ENCODE peak calls at places on chromosomes 1 and 21, in eight cellular contexts. D, I, A, M, U, F, L and V are unnamed samples.

GRCh38 chr1:233045591-233045990 is 95.2 kb downstream of the NTPCR start:
- DNase-seq in L (no peak), M (no peak), I (no peak), U (no peak), F (no peak), D (no peak), A (no peak), V (no peak)

GRCh38 chr1:11918779-11919519 is 7.3 kb downstream of the KIAA2013 start:
- DNase-seq in D (no peak), U (no peak), I (no peak), A (no peak), M (no peak), F (peak), L (no peak), V (no peak)

GRCh38 chr21:35476616-35477395 is 427.7 kb upstream of the RUNX1 start:
- DNase-seq in M (no peak), D (no peak), F (no peak), U (no peak), I (no peak), L (no peak), A (no peak), V (no peak)

GRCh38 chr21:41762236-41762635 is 4.6 kb downstream of the RIPK4 start:
- DNase-seq in L (no peak), M (peak), U (no peak), F (no peak), I (no peak), A (no peak), D (no peak), V (no peak)

GRCh38 chr1:209899948-209900347 is 38.1 kb upstream of the SYT14 start:
- DNase-seq in I (no peak), U (peak), A (no peak), M (peak), F (no peak), L (no peak), D (no peak), V (no peak)

GRCh38 chr21:28229811-28230210 is 762.9 kb downstream of the LTN1 start:
- DNase-seq in D (no peak), A (no peak), F (no peak), I (no peak), L (no peak), U (no peak), M (no peak), V (no peak)

GRCh38 chr1:37171651-37172050 is 137.3 kb upstream of the GRIK3 start:
- DNase-seq in M (no peak), U (no peak), D (no peak), A (no peak), F (no peak), L (no peak), I (no peak), V (no peak)

GRCh38 chr1:206863266-206863665 is 2.2 kb upstream of the IL20 start:
- DNase-seq in L (no peak), U (no peak), A (no peak), F (no peak), I (no peak), M (no peak), D (no peak), V (no peak)

GRCh38 chr1:2415801-2416208 is 3.4 kb upstream of the PEX10 start:
- DNase-seq in L (no peak), I (peak), M (no peak), D (peak), F (no peak), A (no peak), U (no peak), V (no peak)

GRCh38 chr1:193456883-193457282 is 270.5 kb upstream of the B3GALT2 start:
- DNase-seq in M (no peak), A (no peak), D (no peak), I (no peak), L (no peak), F (no peak), U (no peak), V (no peak)

GRCh38 chr1:204505674-204506073 is 10.5 kb upstream of the MDM4 start:
- DNase-seq in A (no peak), L (no peak), F (no peak), D (no peak), M (no peak), I (no peak), U (no peak), V (no peak)

GRCh38 chr1:21904475-21904724 is 32.7 kb downstream of the HSPG2 start:
- DNase-seq in L (no peak), M (no peak), A (no peak), U (no peak), F (no peak), D (peak), I (no peak), V (no peak)

GRCh38 chr1:162631546-162632233 is 574 bp upstream of the DDR2 start:
- DNase-seq in F (peak), A (no peak), M (no peak), U (peak), I (no peak), L (peak), D (no peak), V (peak)

GRCh38 chr1:32250893-32251716 is at the start of gene LCK:
- DNase-seq in I (no peak), D (peak), M (no peak), U (no peak), A (no peak), F (no peak), L (no peak), V (no peak)

GRCh38 chr1:174818014-174818616 is 181.6 kb upstream of the CACYBP start:
- DNase-seq in I (no peak), L (no peak), U (no peak), D (no peak), A (no peak), M (no peak), F (no peak), V (no peak)

GRCh38 chr1:75203415-75204277 is 69.5 kb downstream of the LHX8 start:
- DNase-seq in F (no peak), A (peak), U (peak), M (no peak), D (no peak), I (no peak), L (no peak), V (no peak)

GRCh38 chr1:17125756-17126237 is 6.5 kb upstream of the PADI2 start:
- DNase-seq in D (peak), M (peak), A (peak), I (peak), F (peak), L (peak), U (peak), V (peak)

GRCh38 chr1:173050865-173051264 is at the start of gene TNFSF18:
- DNase-seq in M (no peak), D (no peak), A (no peak), U (no peak), L (no peak), I (no peak), F (no peak), V (peak)

GRCh38 chr1:33096358-33097005 is 15.5 kb downstream of the AZIN2 start:
- DNase-seq in M (no peak), D (no peak), F (no peak), L (no peak), I (peak), U (no peak), A (no peak), V (no peak)

GRCh38 chr1:181073638-181074037 is 14.9 kb upstream of the IER5 start:
- DNase-seq in M (no peak), I (no peak), L (no peak), U (no peak), F (no peak), A (peak), D (no peak), V (no peak)

GRCh38 chr1:151510957-151511635 is at the start of gene CGN:
- DNase-seq in A (peak), F (peak), D (peak), M (peak), U (peak), L (peak), I (peak), V (peak)

GRCh38 chr1:28577052-28577678 is 14.9 kb upstream of the RAB42 start:
- DNase-seq in U (peak), D (no peak), F (no peak), L (no peak), I (no peak), A (no peak), M (no peak), V (no peak)

GRCh38 chr1:30701266-30701650 is 22.1 kb downstream of the MATN1 start:
- DNase-seq in A (no peak), L (no peak), I (no peak), D (no peak), U (no peak), F (no peak), M (no peak), V (no peak)

GRCh38 chr1:73998348-73998959 is 199.5 kb downstream of the LRRIQ3 start:
- DNase-seq in A (peak), U (no peak), F (no peak), L (no peak), M (no peak), I (no peak), D (no peak), V (no peak)

GRCh38 chr1:75053207-75053606 is 81.0 kb upstream of the LHX8 start:
- DNase-seq in I (no peak), M (no peak), U (no peak), D (no peak), F (no peak), A (no peak), L (no peak), V (no peak)

GRCh38 chr1:42403880-42404400 is 23.3 kb downstream of the RIMKLA start:
- DNase-seq in A (no peak), U (no peak), F (no peak), L (no peak), D (no peak), I (no peak), M (no peak), V (no peak)

GRCh38 chr1:93704063-93704462 is 22.4 kb upstream of the BCAR3 start:
- DNase-seq in F (peak), L (no peak), U (no peak), A (no peak), I (no peak), D (peak), M (no peak), V (no peak)

GRCh38 chr21:29887313-29888009 is 52.3 kb downstream of the GRIK1 start:
- DNase-seq in L (no peak), M (no peak), F (no peak), I (no peak), D (no peak), A (no peak), U (no peak), V (no peak)

GRCh38 chr1:156708245-156708661 is 2.9 kb upstream of the CRABP2 start:
- DNase-seq in M (no peak), I (no peak), A (no peak), L (no peak), F (no peak), U (no peak), D (no peak), V (no peak)

GRCh38 chr1:15786581-15786980 is 20.9 kb downstream of the UQCRHL start:
- DNase-seq in U (no peak), M (no peak), F (no peak), A (no peak), L (peak), D (no peak), I (no peak), V (no peak)

GRCh38 chr21:26813426-26813998 is 31.7 kb downstream of the ADAMTS1 start:
- DNase-seq in I (no peak), D (no peak), M (no peak), U (no peak), A (no peak), F (no peak), L (no peak), V (no peak)

GRCh38 chr1:214453109-214453722 is 98.2 kb downstream of the PTPN14 start:
- DNase-seq in M (no peak), A (no peak), L (no peak), U (no peak), I (no peak), D (no peak), F (no peak), V (no peak)

GRCh38 chr1:44300882-44301281 is 54.2 kb downstream of the ERI3 start:
- DNase-seq in U (no peak), L (no peak), D (no peak), M (no peak), I (no peak), A (no peak), F (no peak), V (no peak)

GRCh38 chr21:33512481-33512880 is 21.0 kb upstream of the DNAJC28 start:
- DNase-seq in A (no peak), M (no peak), U (no peak), D (no peak), F (no peak), I (no peak), L (no peak), V (no peak)

GRCh38 chr21:20997308-20997632 is 939 bp upstream of the NCAM2 start:
- DNase-seq in D (no peak), L (no peak), A (no peak), I (no peak), M (no peak), F (no peak), U (no peak), V (no peak)

GRCh38 chr1:51729824-51730284 is 113.0 kb downstream of the OSBPL9 start:
- DNase-seq in F (no peak), D (no peak), L (peak), I (no peak), M (no peak), U (no peak), A (peak), V (no peak)
- TF ChIP-seq CTCF in F (no peak), D (no peak), L (no peak), I (no peak), M (no peak), U (no peak), A (no peak), V (no peak)

GRCh38 chr1:53896673-53897229 is 2.8 kb downstream of the DIO1 start:
- DNase-seq in I (no peak), L (no peak), A (no peak), F (no peak), M (no peak), U (no peak), D (no peak), V (no peak)

GRCh38 chr1:53899708-53900107 is 5.7 kb downstream of the DIO1 start:
- DNase-seq in M (no peak), F (no peak), A (no peak), I (no peak), L (no peak), U (no peak), D (no peak), V (no peak)

GRCh38 chr1:53895421-53895820 is 1.4 kb downstream of the DIO1 start:
- DNase-seq in I (no peak), L (no peak), M (no peak), A (no peak), F (no peak), U (no peak), D (no peak), V (no peak)

GRCh38 chr1:53902235-53902920 is 8.4 kb downstream of the DIO1 start:
- DNase-seq in F (no peak), M (no peak), D (no peak), A (no peak), L (no peak), I (no peak), U (no peak), V (no peak)

GRCh38 chr1:53899206-53899628 is 5.2 kb downstream of the DIO1 start:
- DNase-seq in D (peak), L (peak), M (no peak), A (no peak), U (no peak), F (no peak), I (peak), V (no peak)
- TF ChIP-seq EP300 in D (no peak), L (no peak), M (no peak), A (no peak), U (no peak), F (no peak), I (no peak), V (no peak)

DNA sequence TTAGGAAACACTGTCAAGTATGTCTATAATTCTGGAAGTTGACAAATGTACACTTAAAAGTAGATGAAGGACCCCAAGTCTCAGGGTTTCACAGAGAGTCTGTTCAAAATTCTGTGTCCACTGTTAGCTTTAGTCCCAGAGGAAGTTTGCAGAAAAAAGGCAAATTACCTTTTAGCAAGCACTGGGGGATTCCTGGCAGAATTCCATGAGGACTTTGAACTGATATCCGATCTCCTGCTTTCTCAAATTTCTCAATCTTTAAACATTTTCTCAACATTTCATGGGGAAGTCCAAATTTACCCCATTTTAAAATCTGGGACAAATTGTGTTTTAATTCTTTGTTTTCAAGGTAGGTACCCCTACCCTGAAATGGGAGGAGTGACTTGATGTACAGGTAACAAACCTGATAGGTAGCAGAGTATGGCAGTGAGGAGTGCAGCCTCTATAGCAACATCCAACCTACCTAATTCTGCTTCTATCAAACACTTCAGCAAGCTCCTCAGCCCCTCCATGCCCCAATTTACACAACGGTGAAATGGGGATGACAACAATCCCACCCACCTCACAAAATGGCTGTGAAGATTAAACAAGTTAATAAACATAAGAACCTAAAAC is 344.9 kb downstream of the OMA1 start:
- DNase-seq in U (no peak), F (no peak), I (no peak), A (no peak), D (no peak), L (no peak), M (no peak), V (no peak)
- TF ChIP-seq CTCF in U (no peak), F (no peak), I (no peak), A (no peak), D (no peak), L (no peak), M (no peak), V (no peak)

GRCh38 chr1:63537940-63538339 is 14.6 kb downstream of the EFCAB7 start:
- DNase-seq in M (no peak), F (no peak), D (no peak), U (no peak), L (no peak), I (no peak), A (no peak), V (no peak)
- TF ChIP-seq EP300 in M (no peak), F (no peak), D (no peak), U (no peak), L (no peak), I (no peak), A (no peak), V (no peak)

DNA sequence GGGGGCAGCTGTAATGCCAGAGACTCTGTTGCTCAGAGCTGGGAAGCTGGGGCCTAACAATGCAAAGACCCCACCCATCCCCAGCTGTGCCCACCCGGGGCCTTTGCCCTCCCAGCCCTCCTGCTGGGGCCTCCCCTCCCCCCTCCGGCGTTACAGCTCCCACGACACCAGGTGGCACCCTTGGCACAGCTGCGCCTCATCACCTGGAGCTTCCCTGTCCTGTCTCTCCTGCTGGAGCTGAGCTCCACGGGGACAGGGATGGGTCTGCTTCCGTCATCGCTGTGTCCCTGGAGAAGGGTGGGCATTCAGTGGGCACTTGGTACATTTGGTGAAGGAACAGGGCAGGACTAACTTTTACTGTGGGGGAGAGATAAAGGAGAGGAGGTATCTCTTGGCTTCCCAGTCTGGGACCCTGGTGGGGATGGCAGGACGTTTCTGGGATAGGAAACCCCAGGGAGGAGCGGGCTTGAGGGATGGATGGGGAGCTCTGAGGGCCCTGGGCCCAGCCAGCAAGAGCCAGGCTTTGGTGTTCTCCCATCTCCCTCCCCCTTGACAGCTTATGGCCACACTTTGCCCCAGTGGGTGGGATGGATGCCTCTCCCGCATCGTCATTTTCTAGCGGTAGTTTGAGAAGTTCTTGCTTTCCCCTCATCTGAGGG is 453.2 kb downstream of the PTPRU start:
- DNase-seq in M (no peak), D (no peak), A (no peak), U (no peak), L (no peak), I (no peak), F (peak), V (no peak)
- TF ChIP-seq CTCF in M (no peak), D (no peak), A (no peak), U (no peak), L (no peak), I (no peak), F (no peak), V (no peak)

GRCh38 chr1:97119775-97120174 is 398.2 kb downstream of the PTBP2 start:
- DNase-seq in A (no peak), L (no peak), U (no peak), M (no peak), I (no peak), F (no peak), D (no peak), V (no peak)
- TF ChIP-seq EP300 in A (no peak), L (no peak), U (no peak), M (no peak), I (no peak), F (no peak), D (no peak), V (no peak)

DNA sequence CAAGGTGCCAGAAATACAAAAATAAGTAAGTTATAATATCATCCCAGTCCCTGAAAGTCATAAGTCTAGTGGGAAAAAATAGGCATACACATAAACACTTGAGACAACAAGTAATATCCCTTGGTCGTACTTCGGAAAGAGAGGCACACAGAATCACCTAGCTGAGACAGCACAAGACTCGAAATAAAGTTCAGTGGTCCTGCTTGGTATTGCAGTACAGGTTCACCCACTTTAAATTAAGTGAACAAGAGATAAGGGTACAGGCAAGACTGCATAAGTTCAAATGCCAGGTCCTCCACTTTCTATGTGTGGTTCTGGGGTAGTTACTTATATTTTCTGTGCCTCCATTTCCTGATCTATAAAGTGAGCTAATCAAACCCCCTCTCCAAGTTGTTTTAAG is 47.6 kb downstream of the SEC16B start:
- DNase-seq in U (peak), L (no peak), F (no peak), D (no peak), M (no peak), A (no peak), I (no peak), V (no peak)
- TF ChIP-seq CTCF in U (no peak), L (no peak), F (no peak), D (no peak), M (peak), A (no peak), I (no peak), V (no peak)

GRCh38 chr1:241706967-241707366 is 54.9 kb downstream of the WDR64 start:
- DNase-seq in M (no peak), F (no peak), I (no peak), D (no peak), L (no peak), A (peak), U (no peak), V (no peak)
- TF ChIP-seq EP300 in M (no peak), F (no peak), I (no peak), D (no peak), L (no peak), A (no peak), U (no peak), V (no peak)